ENCODE peak calls at places on chromosomes 5 and 9, in seven cellular contexts. B is K562; L is DND-41; S is PC-3; V is body of pancreas; Y is effector memory CD4-positive, alpha-beta T cell; C is CD4-positive, alpha-beta memory T cell. G is an unnamed sample. For H3K4me1 and H3K27me3, the result is how much of the 10 kb centered on the place peaks cover.

GRCh38 chr9:69412741-69413150 is 87.7 kb downstream of the ENTREP1 start:
- DNase-seq in B (peak), L (no peak), S (peak), V (peak), Y (no peak), C (no peak), G (no peak)

GRCh38 chr9:99063522-99063921 is 41.4 kb upstream of the TGFBR1 start:
- DNase-seq in B (no peak), L (no peak), S (no peak), V (no peak), Y (no peak), C (no peak), G (no peak)

GRCh38 chr9:115944166-115944948 is 209.2 kb upstream of the PAPPA start:
- DNase-seq in B (no peak), L (no peak), S (no peak), V (peak), Y (no peak), C (no peak), G (peak)

GRCh38 chr9:16484744-16485143 is 385.7 kb downstream of the BNC2 start:
- DNase-seq in B (no peak), L (no peak), S (no peak), V (no peak), Y (no peak), C (no peak), G (no peak)

GRCh38 chr5:170338933-170339779 is 41.6 kb upstream of the LCP2 start:
- DNase-seq in B (peak), L (peak), S (no peak), V (no peak), Y (peak), C (peak), G (peak)

GRCh38 chr5:112757468-112758208 is 20.0 kb downstream of the APC start:
- DNase-seq in B (peak), L (no peak), S (peak), V (no peak), Y (no peak), C (peak), G (peak)

GRCh38 chr5:119074419-119074818 is 3.5 kb downstream of the DMXL1 start:
- DNase-seq in B (no peak), L (no peak), S (no peak), V (no peak), Y (no peak), C (no peak), G (no peak)

GRCh38 chr5:90783460-90784333 is 225.1 kb downstream of the ADGRV1 start:
- DNase-seq in B (peak), L (peak), S (peak), V (peak), Y (peak), C (peak), G (peak)

GRCh38 chr9:126682928-126683697 is 69.4 kb downstream of the LMX1B start:
- DNase-seq in B (no peak), L (no peak), S (no peak), V (no peak), Y (no peak), C (no peak), G (no peak)

GRCh38 chr9:18350036-18350435 is 123.9 kb upstream of the ADAMTSL1 start:
- DNase-seq in B (no peak), L (no peak), S (no peak), V (no peak), Y (no peak), C (no peak), G (no peak)

DNA sequence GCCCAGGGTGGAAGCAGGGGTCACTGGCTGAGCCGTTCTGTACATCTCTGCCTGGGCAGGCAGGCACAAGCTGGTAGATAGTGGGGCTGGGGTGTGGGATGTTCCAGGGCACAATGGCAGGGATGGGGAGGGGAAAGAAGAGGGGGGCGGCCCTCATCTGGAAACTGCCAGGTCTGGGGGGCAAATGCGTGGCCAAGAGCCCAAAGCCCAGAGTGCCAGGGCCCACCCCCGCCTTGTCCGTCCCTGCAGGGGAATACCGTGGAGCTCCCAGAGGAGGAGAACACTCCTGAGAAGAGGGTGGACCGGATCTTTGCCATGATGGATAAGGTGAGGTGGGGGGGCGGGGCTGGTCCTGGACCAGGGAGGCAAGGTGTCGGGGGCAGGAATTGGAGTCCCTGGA is 42.7 kb upstream of the HMCN2 start:
- DNase-seq in B (no peak), L (no peak), S (no peak), V (no peak), Y (no peak), C (no peak), G (no peak)
- H3K4me1 ChIP-seq in B (under half), L (under half), S (under half), V (under half), Y (under half), C (under half), G (under half)

DNA sequence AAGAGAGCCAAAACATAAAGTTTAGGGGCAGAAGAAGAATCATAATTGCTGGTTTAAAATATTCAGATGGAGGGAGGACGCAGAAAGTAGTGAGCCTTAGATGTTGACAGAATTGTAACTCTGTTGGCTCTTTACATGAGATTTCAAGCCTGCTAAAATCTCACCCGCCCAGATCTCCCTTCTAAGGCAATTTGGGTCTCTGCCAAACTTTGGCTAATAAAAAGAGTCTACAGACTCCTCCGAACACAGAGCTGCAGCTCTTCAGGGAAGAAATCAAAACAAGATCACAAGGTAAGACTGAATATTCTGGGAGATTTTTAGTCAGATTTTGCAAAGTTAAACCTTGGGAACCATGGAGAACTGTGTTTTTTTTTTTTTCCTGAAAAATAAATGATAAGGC is at the start of gene IL33:
- DNase-seq in B (no peak), L (no peak), S (peak), V (no peak), Y (no peak), C (no peak), G (no peak)
- H3K27ac ChIP-seq in B (no peak), L (no peak), S (peak), V (no peak), Y (no peak), C (no peak), G (no peak)

GRCh38 chr5:1958211-1959010 is 75.7 kb upstream of the IRX4 start:
- DNase-seq in B (no peak), L (no peak), S (no peak), V (no peak), Y (no peak), C (no peak), G (no peak)
- H3K27me3 ChIP-seq in B (under half), L (under half), S (under half), V (under half), Y (under half), C (under half), G (under half)

GRCh38 chr9:89482056-89482784 is 15.7 kb downstream of the SEMA4D start:
- DNase-seq in B (no peak), L (no peak), S (no peak), V (no peak), Y (no peak), C (no peak), G (no peak)

GRCh38 chr9:89482950-89483349 is 15.0 kb downstream of the SEMA4D start:
- DNase-seq in B (no peak), L (no peak), S (no peak), V (no peak), Y (no peak), C (no peak), G (no peak)

GRCh38 chr9:89483592-89484474 is 14.1 kb downstream of the SEMA4D start:
- DNase-seq in B (no peak), L (peak), S (no peak), V (no peak), Y (peak), C (peak), G (peak)

GRCh38 chr9:89478821-89479668 is 18.9 kb downstream of the SEMA4D start:
- DNase-seq in B (no peak), L (no peak), S (no peak), V (no peak), Y (no peak), C (no peak), G (no peak)

DNA sequence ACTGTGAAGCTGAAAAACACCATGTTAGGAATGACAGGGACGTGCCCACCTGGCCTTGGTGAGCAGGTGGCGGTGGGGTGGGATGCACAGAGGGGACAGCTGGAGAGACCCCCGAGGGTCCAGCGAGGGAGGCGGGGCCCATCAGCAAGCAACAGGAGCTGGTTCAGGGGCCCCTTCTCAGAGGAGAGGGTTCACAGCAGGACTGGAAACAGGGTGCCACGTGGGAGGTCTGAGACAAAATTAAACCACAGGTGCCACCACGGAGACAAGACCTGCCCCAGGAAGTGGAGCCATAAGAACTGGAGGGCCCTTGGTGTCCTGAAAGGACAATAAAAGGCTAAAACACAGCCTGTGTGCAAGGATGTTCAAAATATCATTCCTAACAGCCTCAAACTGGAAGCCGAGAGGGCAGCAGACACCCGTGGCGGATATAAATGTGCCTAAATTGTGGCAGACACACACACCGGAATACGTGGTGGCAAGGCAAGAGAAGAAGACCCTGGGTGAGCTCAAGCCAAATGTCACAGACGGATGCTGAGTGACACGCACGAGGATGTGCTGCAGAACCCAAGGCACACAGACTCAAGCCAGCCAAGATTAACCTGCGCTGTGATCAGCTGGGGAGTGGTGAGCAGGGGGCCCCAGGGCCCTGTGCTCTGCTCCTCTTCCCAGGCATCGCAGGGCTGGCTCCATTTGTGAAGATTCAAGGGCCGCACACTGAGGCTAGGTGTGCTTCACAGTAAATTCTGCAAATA is 16.6 kb downstream of the SEMA4D start:
- DNase-seq in B (no peak), L (no peak), S (no peak), V (no peak), Y (no peak), C (peak), G (peak)
- H3K4me1 ChIP-seq in B (under half), L (half or more), S (under half), V (under half), Y (half or more), C (half or more), G (half or more)

GRCh38 chr9:128785427-128785826 is 1.6 kb upstream of the TBC1D13 start:
- DNase-seq in B (no peak), L (no peak), S (no peak), V (no peak), Y (no peak), C (no peak), G (no peak)

GRCh38 chr9:128787583-128788156 is 617 bp downstream of the TBC1D13 start:
- DNase-seq in B (peak), L (no peak), S (peak), V (no peak), Y (no peak), C (no peak), G (no peak)

GRCh38 chr9:128786681-128787582 is at the start of gene TBC1D13:
- DNase-seq in B (peak), L (peak), S (peak), V (peak), Y (peak), C (peak), G (peak)

GRCh38 chr9:128781186-128782070 is 5.6 kb upstream of the TBC1D13 start:
- DNase-seq in B (no peak), L (no peak), S (no peak), V (no peak), Y (no peak), C (no peak), G (no peak)

DNA sequence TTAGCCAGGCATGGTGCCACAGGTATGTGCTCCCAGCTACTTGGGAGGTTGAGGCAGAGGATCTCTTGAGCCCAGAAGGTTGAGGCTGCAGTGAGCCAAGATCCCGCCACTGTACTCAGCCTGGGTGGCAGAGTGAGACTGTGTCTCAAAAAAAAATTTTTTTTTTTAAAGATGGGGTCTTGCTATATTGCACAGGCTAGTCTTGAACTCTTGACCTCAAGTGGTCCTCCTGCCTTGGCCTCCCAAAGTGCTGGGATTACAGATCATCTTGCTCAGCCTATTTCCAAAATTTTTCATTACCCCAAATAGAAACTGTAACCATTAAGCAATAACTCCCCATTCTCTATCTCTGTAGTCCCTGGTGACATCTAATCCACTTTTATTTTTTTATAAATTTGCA is 4.4 kb upstream of the TBC1D13 start:
- DNase-seq in B (no peak), L (no peak), S (no peak), V (no peak), Y (no peak), C (no peak), G (no peak)
- H3K27ac ChIP-seq in B (peak), L (no peak), S (no peak), V (no peak), Y (no peak), C (no peak), G (no peak)

DNA sequence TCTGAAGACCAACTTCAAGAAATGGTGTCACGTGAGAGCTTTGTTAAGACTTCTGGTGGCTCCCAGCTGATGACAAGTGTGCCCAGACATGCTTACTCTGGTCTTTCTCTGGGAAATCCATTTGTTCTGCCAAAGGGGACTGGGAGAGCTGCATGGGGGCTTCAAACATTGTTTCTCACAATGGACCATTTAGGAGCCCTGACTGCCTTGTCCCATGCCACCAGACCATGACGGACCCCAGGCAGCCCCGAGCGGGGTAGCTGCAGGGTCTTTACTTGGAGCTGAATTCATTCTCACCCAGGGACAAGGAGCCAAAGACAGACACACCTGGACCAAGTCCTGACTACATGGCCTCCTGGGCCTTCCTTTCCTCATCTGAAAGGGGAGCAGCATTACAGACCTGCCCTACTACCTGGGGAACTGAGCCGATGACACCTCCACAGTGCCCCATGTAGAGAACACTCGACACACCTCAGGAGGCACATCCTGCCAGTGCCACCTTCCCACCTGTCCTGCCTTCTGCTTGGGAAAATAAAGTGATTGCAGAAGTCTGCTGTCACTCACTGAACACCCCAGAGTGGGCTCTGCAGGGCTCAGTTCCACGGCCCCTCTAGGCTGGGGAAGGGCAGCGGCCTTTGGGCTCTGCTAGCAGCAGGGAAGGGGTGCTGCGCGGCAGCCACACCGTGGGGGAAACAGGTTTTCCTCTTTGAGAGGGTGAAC is 169.0 kb downstream of the DAB2IP start:
- DNase-seq in B (no peak), L (no peak), S (no peak), V (no peak), Y (no peak), C (no peak), G (no peak)
- H3K27me3 ChIP-seq in B (half or more), L (under half), S (under half), V (under half), Y (under half), C (under half), G (under half)

G was measured in CD4-positive, CD25-positive, alpha-beta regulatory T cell.